ENCODE peak calls at places on chromosomes 1 and 21, in eight cellular contexts. E, U, Q, X, M, L, N and A are unnamed samples.

GRCh38 chr1:40842201-40842600 is 20.0 kb downstream of the CITED4 start:
- DNase-seq in L (no peak), M (no peak), U (peak; percentile 79), N (no peak), Q (no peak), E (no peak), X (peak; percentile 50), A (no peak)

GRCh38 chr1:156692958-156693857 is 12.2 kb downstream of the CRABP2 start:
- DNase-seq in E (no peak), U (peak; percentile 60), M (no peak), X (no peak), L (peak; percentile 22), N (no peak), Q (peak; percentile 59), A (no peak)

GRCh38 chr1:228379165-228379460 is 27.5 kb downstream of the TRIM11 start:
- DNase-seq in L (peak; percentile 13), E (no peak), M (no peak), N (no peak), U (peak; percentile 71), X (no peak), Q (no peak), A (peak; percentile 82)

GRCh38 chr1:43622471-43622870 is 27.5 kb upstream of the KDM4A start:
- DNase-seq in Q (no peak), E (no peak), N (peak; percentile 71), X (no peak), U (no peak), L (peak; percentile 40), M (no peak), A (no peak)

GRCh38 chr1:200903793-200904192 is 9.1 kb downstream of the INAVA start:
- DNase-seq in N (no peak), E (no peak), Q (no peak), L (no peak), X (no peak), M (no peak), U (no peak), A (no peak)

GRCh38 chr1:36085126-36085525 is 1.2 kb downstream of the TEKT2 start:
- DNase-seq in M (no peak), N (no peak), L (no peak), Q (no peak), E (no peak), X (no peak), U (no peak), A (no peak)

GRCh38 chr1:21640653-21641052 is 28.5 kb downstream of the RAP1GAP start:
- DNase-seq in N (no peak), X (no peak), Q (no peak), M (no peak), L (no peak), U (no peak), E (no peak), A (no peak)

GRCh38 chr1:30413111-30413440 is 310.3 kb downstream of the MATN1 start:
- DNase-seq in Q (no peak), U (no peak), L (no peak), M (no peak), X (no peak), N (no peak), E (no peak), A (no peak)

GRCh38 chr1:151980287-151981177 is 13.1 kb downstream of the S100A10 start:
- DNase-seq in E (no peak), M (no peak), X (peak; percentile 57), Q (no peak), U (peak; percentile 31), L (peak; percentile 88), N (no peak), A (no peak)

GRCh38 chr21:41954654-41955499 is 1.1 kb upstream of the C2CD2 start:
- DNase-seq in L (no peak), Q (no peak), N (peak; percentile 36), U (no peak), E (no peak), X (no peak), M (no peak), A (no peak)